ENCODE peak calls at places on chromosomes 5 and 9, in nine cellular contexts. X is foreskin fibroblast, L is progenitor cell of endocrine pancreas, S is fibroblast of mammary gland, M is right atrium auricular region, T is uterus, J is K562, I is GM12865, Q is brain microvascular endothelial cell. C is an unnamed sample.

GRCh38 chr5:28523887-28524637 is 1485.7 kb upstream of the CDH9 start:
- DNase-seq in Q (peak), J (no peak), I (no peak), X (peak), M (no peak), S (peak), L (no peak), T (no peak), C (no peak)

GRCh38 chr9:113624721-113625120 is 161.2 kb downstream of the RGS3 start:
- DNase-seq in I (no peak), T (no peak), M (no peak), X (peak), S (peak), Q (peak), L (no peak), J (no peak), C (no peak)

GRCh38 chr5:111776903-111777302 is 19.9 kb upstream of the NREP start:
- DNase-seq in J (no peak), T (no peak), S (no peak), I (no peak), X (no peak), Q (no peak), L (no peak), M (no peak), C (no peak)

GRCh38 chr5:71456362-71456743 is 902 bp downstream of the BDP1 start:
- DNase-seq in S (peak), J (no peak), M (no peak), X (no peak), L (no peak), Q (no peak), T (no peak), I (peak), C (no peak)

GRCh38 chr5:137361275-137361674 is 137.9 kb downstream of the SPOCK1 start:
- DNase-seq in I (no peak), L (no peak), X (no peak), T (no peak), Q (no peak), S (no peak), M (no peak), J (no peak), C (no peak)

GRCh38 chr5:178326054-178326715 is 93.6 kb upstream of the PHYKPL start:
- DNase-seq in I (no peak), S (no peak), J (no peak), M (no peak), Q (no peak), T (peak), X (peak), L (no peak), C (no peak)

GRCh38 chr5:78373231-78373630 is 12.8 kb downstream of the SCAMP1 start:
- DNase-seq in S (no peak), T (no peak), Q (no peak), X (no peak), J (no peak), L (no peak), M (no peak), I (no peak), C (no peak)

GRCh38 chr9:134633362-134634142 is 8.1 kb upstream of the COL5A1 start:
- DNase-seq in S (no peak), M (no peak), Q (no peak), L (no peak), T (peak), I (no peak), X (no peak), J (no peak), C (no peak)

GRCh38 chr5:88948746-88949600 is 66.0 kb upstream of the MEF2C start:
- DNase-seq in X (no peak), S (no peak), L (no peak), Q (no peak), T (no peak), I (peak), J (no peak), M (no peak), C (no peak)

GRCh38 chr9:126236273-126236672 is 90.4 kb upstream of the MVB12B start:
- DNase-seq in Q (no peak), L (no peak), I (no peak), T (no peak), J (no peak), M (no peak), X (no peak), S (no peak), C (no peak)

GRCh38 chr9:127968046-127968445 is 12.7 kb downstream of the EEIG1 start:
- DNase-seq in J (no peak), L (no peak), Q (no peak), X (peak), I (no peak), M (no peak), S (peak), T (no peak), C (no peak)

GRCh38 chr5:168140256-168140655 is 151.2 kb upstream of the WWC1 start:
- DNase-seq in M (no peak), X (no peak), Q (no peak), L (no peak), S (no peak), T (no peak), I (no peak), J (no peak), C (no peak)

GRCh38 chr5:151628112-151628823 is 37.1 kb upstream of the FAT2 start:
- DNase-seq in T (no peak), M (no peak), S (no peak), L (no peak), X (no peak), Q (no peak), J (no peak), I (no peak), C (no peak)

GRCh38 chr9:34289159-34289558 is 39.9 kb downstream of the KIF24 start:
- DNase-seq in I (no peak), M (no peak), X (no peak), S (no peak), L (no peak), Q (no peak), T (no peak), J (no peak), C (no peak)

GRCh38 chr5:127942246-127943060 is 141.1 kb upstream of the SLC12A2 start:
- DNase-seq in I (no peak), T (no peak), X (peak), J (no peak), Q (peak), S (peak), L (no peak), M (no peak), C (no peak)

GRCh38 chr9:15306068-15306756 is 804 bp downstream of the TTC39B start:
- DNase-seq in S (peak), L (peak), I (no peak), J (no peak), T (peak), Q (peak), M (peak), X (peak), C (peak)

GRCh38 chr5:78243639-78244038 is 50.9 kb downstream of the AP3B1 start:
- DNase-seq in I (no peak), T (no peak), S (peak), X (peak), Q (peak), M (no peak), J (no peak), L (no peak), C (no peak)

GRCh38 chr5:75666801-75667200 is 50.4 kb downstream of the POC5 start:
- DNase-seq in I (no peak), J (no peak), X (no peak), L (no peak), S (no peak), T (no peak), M (no peak), Q (no peak), C (no peak)

GRCh38 chr9:113274474-113275146 is 762 bp downstream of the CDC26 start:
- DNase-seq in Q (peak), X (peak), M (no peak), J (peak), S (peak), L (peak), T (no peak), I (peak), C (peak)

GRCh38 chr5:73901455-73901854 is 275.5 kb downstream of the ARHGEF28 start:
- DNase-seq in X (no peak), S (no peak), M (no peak), Q (no peak), J (no peak), I (no peak), L (no peak), T (no peak), C (no peak)

GRCh38 chr5:156051972-156052371 is 275.0 kb upstream of the SGCD start:
- DNase-seq in I (no peak), M (no peak), J (no peak), X (no peak), Q (no peak), T (no peak), L (no peak), S (no peak), C (no peak)

GRCh38 chr5:84437673-84438315 is 53.1 kb upstream of the EDIL3 start:
- DNase-seq in S (peak), Q (peak), T (no peak), I (no peak), L (no peak), X (peak), M (no peak), J (no peak), C (no peak)

GRCh38 chr9:114395196-114395595 is 7.4 kb upstream of the AKNA start:
- DNase-seq in L (no peak), Q (no peak), S (no peak), T (no peak), I (no peak), J (no peak), X (peak), M (no peak), C (no peak)

GRCh38 chr9:77926314-77926959 is 105.2 kb downstream of the GNAQ start:
- DNase-seq in M (no peak), S (peak), I (no peak), Q (peak), L (no peak), T (no peak), X (peak), J (no peak), C (no peak)

GRCh38 chr5:22787807-22788206 is 65.3 kb downstream of the CDH12 start:
- DNase-seq in S (no peak), T (no peak), M (no peak), L (no peak), I (no peak), Q (no peak), J (no peak), X (no peak), C (no peak)

GRCh38 chr5:177455036-177455660 is 8.5 kb downstream of the PRR7 start:
- DNase-seq in M (no peak), S (peak), I (peak), L (peak), J (peak), T (peak), X (peak), Q (peak), C (peak)

GRCh38 chr9:72855321-72855720 is 97.5 kb downstream of the ALDH1A1 start:
- DNase-seq in M (no peak), Q (no peak), S (no peak), I (no peak), X (no peak), J (no peak), T (no peak), L (no peak), C (no peak)

GRCh38 chr9:76713371-76713770 is 50.9 kb upstream of the PCA3 start:
- DNase-seq in I (no peak), S (no peak), J (no peak), X (no peak), Q (no peak), L (no peak), T (no peak), M (no peak), C (no peak)

DNA sequence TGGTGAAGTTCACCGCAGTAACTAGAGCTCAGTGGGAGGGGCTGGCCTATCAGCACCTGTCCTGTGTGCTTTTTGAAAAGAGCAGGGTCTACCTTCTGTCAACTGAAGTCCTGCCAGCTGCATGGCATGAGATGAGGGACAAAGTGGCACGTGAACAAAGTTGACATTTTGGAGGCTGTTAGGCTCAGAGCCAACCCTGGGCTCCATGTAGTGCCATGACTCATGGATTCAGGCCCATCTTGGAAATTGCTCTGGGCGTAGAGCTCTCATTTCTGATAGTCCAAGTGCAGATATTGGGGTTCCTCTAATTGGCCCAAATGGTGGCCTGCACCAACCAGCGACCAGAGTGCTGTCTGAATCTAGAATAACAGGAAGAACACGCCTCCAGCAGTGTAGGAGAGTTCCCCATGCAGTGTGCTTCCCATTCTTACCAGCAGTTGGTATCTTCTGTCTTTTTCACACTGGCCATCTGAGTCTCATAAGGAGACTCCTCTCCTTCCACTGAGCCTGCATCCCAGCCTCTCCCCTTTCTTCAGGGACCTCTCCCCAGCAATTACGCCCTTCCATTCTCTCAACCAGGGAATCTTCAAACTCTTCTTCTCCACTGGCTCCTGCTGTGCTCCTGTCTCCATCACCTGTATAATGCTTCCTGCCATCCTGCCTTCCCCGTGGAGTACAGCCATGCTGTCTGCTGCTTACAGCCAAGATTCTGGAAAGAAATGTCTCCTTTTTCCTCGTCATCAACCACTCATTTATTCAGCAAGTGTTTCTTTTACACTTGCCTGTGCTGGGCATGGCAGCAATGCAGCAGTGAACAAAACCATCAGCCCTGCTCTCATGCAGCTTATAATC is 30.4 kb downstream of the IRF1 start:
- DNase-seq in M (no peak), X (no peak), T (no peak), L (no peak), J (peak), I (peak), Q (no peak), S (no peak), C (no peak)
- TF ChIP-seq CTCF in M (no peak), X (no peak), T (no peak), L (no peak), J (peak), I (no peak), Q (peak), S (no peak), C (no peak)

GRCh38 chr9:111662851-111663823 is 1.7 kb downstream of the GNG10 start:
- DNase-seq in J (peak), L (peak), X (no peak), M (no peak), I (no peak), Q (no peak), S (no peak), T (no peak), C (no peak)
- TF ChIP-seq CTCF in J (no peak), L (no peak), X (no peak), M (no peak), I (no peak), Q (no peak), S (no peak), T (no peak), C (no peak)

GRCh38 chr5:64899838-64900237 is 131.1 kb downstream of the CWC27 start:
- DNase-seq in J (no peak), I (no peak), M (no peak), T (no peak), Q (no peak), L (no peak), X (no peak), S (no peak), C (no peak)
- TF ChIP-seq CTCF in J (no peak), I (no peak), M (no peak), T (no peak), Q (no peak), L (no peak), X (no peak), S (no peak), C (no peak)

GRCh38 chr5:118963169-118963568 is 25.2 kb downstream of the DTWD2 start:
- DNase-seq in Q (no peak), X (no peak), J (no peak), T (no peak), S (no peak), I (no peak), L (no peak), M (no peak), C (no peak)
- TF ChIP-seq CTCF in Q (no peak), X (no peak), J (no peak), T (no peak), S (no peak), I (no peak), L (no peak), M (no peak), C (no peak)

DNA sequence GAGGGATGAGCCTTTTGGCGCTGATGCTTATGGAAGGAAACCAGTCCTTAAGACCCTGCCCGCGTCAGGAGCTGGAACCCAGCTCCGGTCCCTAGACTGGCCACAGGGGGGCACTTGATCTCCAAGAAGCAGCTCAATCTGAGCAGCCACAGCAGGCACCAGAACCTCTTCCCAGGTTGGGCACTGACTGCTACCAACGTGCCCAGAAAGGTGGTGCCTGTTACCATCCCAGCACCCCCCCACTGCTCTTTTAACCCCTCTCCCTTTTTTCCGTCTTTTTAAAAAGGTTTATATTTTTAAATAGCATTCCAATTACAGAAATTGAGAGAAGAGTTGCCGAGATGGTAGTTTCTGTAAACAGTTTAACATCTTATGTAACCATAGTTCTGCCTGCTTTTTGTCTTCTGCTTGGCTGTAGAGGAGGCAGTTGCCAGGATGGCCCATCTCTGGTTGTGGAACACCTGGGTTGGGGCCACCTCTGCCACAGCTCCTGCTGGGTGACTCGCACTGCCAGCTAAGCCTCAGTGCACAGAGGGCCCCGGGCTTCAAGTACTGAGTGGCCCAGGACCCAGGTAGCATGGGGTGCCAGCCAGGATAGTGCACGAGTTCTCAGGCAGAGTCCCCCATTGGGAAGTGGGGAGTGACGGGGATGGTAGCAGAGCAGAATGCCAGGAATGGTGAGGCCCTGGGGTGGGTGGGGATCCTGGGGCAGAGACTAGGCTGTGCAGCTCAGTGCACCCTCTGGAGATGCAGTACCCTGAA is 62.8 kb downstream of the PFDN1 start:
- DNase-seq in M (no peak), J (peak), I (peak), T (peak), X (peak), S (peak), Q (peak), L (peak), C (peak)
- TF ChIP-seq CTCF in M (peak), J (peak), I (peak), T (peak), X (peak), S (peak), Q (peak), L (peak), C (peak)